ENCODE peak calls at places on chromosomes 4 and X, in five cellular contexts. R, S, M, X and I are unnamed samples.

GRCh38 chr4:5804656-5805055 is 88.2 kb downstream of the CRMP1 start:
- DNase-seq in R (no peak), S (no peak), M (no peak), X (no peak), I (no peak)

GRCh38 chr4:531721-532565 is 32.9 kb downstream of the PIGG start:
- DNase-seq in R (no peak), S (no peak), M (no peak), X (no peak), I (no peak)

GRCh38 chr4:125316391-125316780 is 1.6 kb downstream of the FAT4 start:
- DNase-seq in R (peak), S (no peak), M (no peak), X (peak), I (peak)

GRCh38 chrX:57211906-57212305 is 74.6 kb upstream of the FAAH2 start:
- DNase-seq in R (no peak), S (no peak), M (no peak), X (no peak), I (no peak)

GRCh38 chr4:150215601-150216000 is 137.4 kb downstream of the DCLK2 start:
- DNase-seq in R (no peak), S (no peak), M (no peak), X (no peak), I (no peak)

GRCh38 chr4:142211444-142211843 is 575.1 kb downstream of the IL15 start:
- DNase-seq in R (no peak), S (no peak), M (no peak), X (no peak), I (no peak)

GRCh38 chr4:7172946-7173345 is 19.4 kb upstream of the SORCS2 start:
- DNase-seq in R (no peak), S (no peak), M (no peak), X (no peak), I (no peak)

GRCh38 chr4:102600689-102601088 is 99.5 kb downstream of the NFKB1 start:
- DNase-seq in R (no peak), S (no peak), M (no peak), X (no peak), I (no peak)

GRCh38 chrX:30141966-30142365 is 73.4 kb upstream of the MAGEB2 start:
- DNase-seq in R (no peak), S (peak), M (no peak), X (peak), I (peak)

GRCh38 chr4:1381944-1382541 is 24.2 kb downstream of the NKX1-1 start:
- DNase-seq in R (no peak), S (no peak), M (no peak), X (no peak), I (no peak)

GRCh38 chr4:1237981-1238675 is 10.8 kb downstream of the CTBP1 start:
- DNase-seq in R (no peak), S (no peak), M (no peak), X (no peak), I (no peak)

GRCh38 chr4:183078634-183079033 is 20.4 kb upstream of the WWC2 start:
- DNase-seq in R (no peak), S (no peak), M (no peak), X (no peak), I (no peak)

GRCh38 chrX:152927858-152928760 is 30.2 kb downstream of the ZNF185 start:
- DNase-seq in R (no peak), S (no peak), M (no peak), X (no peak), I (no peak)

GRCh38 chr4:128958194-128958593 is 135.1 kb downstream of the SCLT1 start:
- DNase-seq in R (no peak), S (no peak), M (no peak), X (no peak), I (no peak)

GRCh38 chrX:344371-344901 is 25.8 kb upstream of the GTPBP6 start:
- DNase-seq in R (no peak), S (no peak), M (no peak), X (no peak), I (no peak)

GRCh38 chrX:136198010-136198409 is 50.7 kb downstream of the FHL1 start:
- DNase-seq in R (no peak), S (no peak), M (no peak), X (no peak), I (no peak)